ENCODE peak calls at places on chromosomes 4 and X, in seven cellular contexts. Z, N, P, B, I, S and T are unnamed samples.

GRCh38 chr4:7588002-7588401 is 153.3 kb upstream of the PSAPL1 start:
- DNase-seq in N (no peak), I (no peak), P (no peak), B (no peak), S (no peak), Z (peak), T (no peak)

GRCh38 chrX:38561951-38562719 is 793 bp downstream of the TSPAN7 start:
- DNase-seq in B (no peak), N (peak), Z (no peak), S (no peak), P (no peak), I (peak), T (no peak)

GRCh38 chrX:24646745-24647182 is 383 bp downstream of the PCYT1B start:
- DNase-seq in S (peak), P (no peak), I (no peak), N (no peak), Z (no peak), B (no peak), T (no peak)

GRCh38 chrX:152943826-152944225 is 46.0 kb downstream of the ZNF185 start:
- DNase-seq in S (no peak), Z (no peak), P (no peak), I (no peak), N (no peak), B (no peak), T (no peak)

GRCh38 chrX:81120270-81120935 is 81.3 kb downstream of the HMGN5 start:
- DNase-seq in S (no peak), N (no peak), I (no peak), Z (no peak), B (no peak), P (no peak), T (no peak)

GRCh38 chr4:136706942-136707341 is 825.4 kb downstream of the PCDH18 start:
- DNase-seq in B (no peak), P (no peak), I (no peak), Z (no peak), N (no peak), S (no peak), T (no peak)

GRCh38 chr4:38948551-38948950 is 80.9 kb downstream of the FAM114A1 start:
- DNase-seq in Z (peak), P (no peak), I (no peak), S (peak), B (no peak), N (no peak), T (peak)

GRCh38 chr4:5366009-5366386 is 314.7 kb downstream of the STK32B start:
- DNase-seq in Z (no peak), S (no peak), N (no peak), I (no peak), P (no peak), B (no peak), T (no peak)

GRCh38 chrX:6383911-6384310 is 151.0 kb downstream of the VCX3A start:
- DNase-seq in B (no peak), Z (no peak), I (no peak), N (no peak), S (no peak), P (no peak), T (no peak)

DNA sequence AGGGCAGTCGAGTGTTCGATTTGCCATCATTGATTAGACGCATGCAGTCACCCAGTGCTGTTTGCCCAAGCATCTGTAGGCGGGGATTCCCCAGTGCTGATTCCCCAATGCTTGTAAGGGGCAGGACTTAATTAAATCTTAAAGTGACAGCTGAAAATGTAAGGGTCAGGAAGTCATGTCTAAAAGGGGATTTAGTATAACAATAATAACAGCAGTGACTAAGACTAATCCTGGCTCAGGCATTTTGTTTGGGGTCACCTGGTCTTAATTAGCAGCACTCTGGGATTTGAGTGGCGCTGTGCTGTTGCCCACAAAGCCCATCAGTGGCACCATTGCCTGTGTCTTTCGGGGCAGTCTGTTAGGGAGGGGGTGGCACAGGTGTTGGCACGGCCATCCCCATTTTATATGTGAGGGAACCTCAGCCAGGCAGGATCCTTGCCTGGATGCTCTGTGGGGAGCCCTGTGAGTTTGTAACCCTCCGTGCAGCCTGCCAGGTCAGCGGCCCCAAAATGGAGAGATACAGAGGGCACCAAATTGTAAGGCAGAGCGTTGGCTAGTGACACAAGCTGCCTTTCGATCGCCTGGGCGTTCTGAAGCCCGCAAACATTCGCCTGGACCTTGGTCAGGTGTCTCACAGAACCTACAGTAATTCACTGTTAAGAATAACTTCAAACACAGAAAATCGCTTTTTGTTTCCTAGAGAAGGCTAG is 146.7 kb downstream of the TBL1X start:
- DNase-seq in S (no peak), B (no peak), Z (peak), I (no peak), P (no peak), N (no peak), T (no peak)
- H3K4me3 ChIP-seq in S (no peak), B (no peak), Z (no peak), I (no peak), P (no peak), N (no peak), T (no peak)

DNA sequence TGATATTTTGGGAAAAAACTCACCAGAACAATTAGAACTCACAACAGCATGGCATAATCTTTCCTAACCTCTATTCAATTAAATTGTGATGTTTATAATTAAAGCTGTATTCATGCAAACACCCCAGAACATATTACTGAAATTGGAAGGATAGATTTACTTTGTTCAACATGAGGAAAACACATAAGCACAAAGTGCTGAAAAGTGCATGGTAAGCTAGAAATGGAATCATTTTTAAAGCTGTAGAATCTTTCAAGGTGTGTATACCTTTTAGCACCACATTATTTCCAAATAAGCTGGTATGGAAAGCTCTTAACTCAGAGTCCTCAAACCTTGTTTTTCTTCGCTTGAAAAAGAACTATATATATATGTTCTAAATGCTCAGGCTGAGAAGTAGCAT is 90.8 kb upstream of the NAP1L5 start:
- DNase-seq in B (no peak), Z (no peak), P (no peak), N (no peak), I (no peak), S (no peak), T (no peak)
- TF ChIP-seq CTCF in B (no peak), Z (no peak), P (no peak), N (no peak), I (no peak), S (no peak), T (no peak)

GRCh38 chr4:156767911-156768415 is 203.6 kb downstream of the PDGFC start:
- DNase-seq in B (no peak), Z (no peak), S (no peak), N (no peak), I (no peak), P (no peak), T (no peak)

GRCh38 chr4:156774422-156774821 is 197.2 kb downstream of the PDGFC start:
- DNase-seq in I (peak), Z (peak), P (peak), N (no peak), B (no peak), S (peak), T (peak)

GRCh38 chr4:156766846-156767245 is 204.8 kb downstream of the PDGFC start:
- DNase-seq in S (no peak), N (no peak), B (no peak), I (no peak), P (no peak), Z (peak), T (no peak)

GRCh38 chr4:156773648-156774357 is 197.8 kb downstream of the PDGFC start:
- DNase-seq in Z (peak), I (no peak), N (no peak), S (peak), P (no peak), B (no peak), T (no peak)

GRCh38 chr4:156771171-156771837 is 200.3 kb downstream of the PDGFC start:
- DNase-seq in S (peak), Z (peak), I (no peak), N (no peak), P (no peak), B (peak), T (peak)
- H3K4me3 ChIP-seq in S (no peak), Z (no peak), I (peak), N (no peak), P (peak), B (no peak), T (no peak)

DNA sequence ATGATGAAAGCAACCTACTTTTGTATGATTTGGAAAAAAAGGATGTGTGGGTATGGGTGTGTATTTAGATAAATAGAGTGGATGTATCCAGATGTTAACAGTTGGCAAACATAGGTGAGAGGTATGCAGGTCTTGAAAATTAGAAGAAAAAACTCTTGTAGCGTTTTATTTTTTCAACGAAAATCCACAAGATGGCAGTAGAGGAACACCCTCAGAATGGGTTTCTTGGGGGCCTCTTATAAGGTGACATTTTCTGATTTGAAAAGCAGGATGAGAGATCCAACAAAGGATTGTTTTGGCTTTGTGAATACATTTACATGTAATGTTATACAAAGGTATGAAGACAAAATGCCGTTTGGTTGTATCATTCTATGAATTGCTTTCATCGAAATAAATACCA is 68.3 kb downstream of the FMR1NB start:
- DNase-seq in N (no peak), I (no peak), P (no peak), Z (peak), S (peak), B (no peak), T (no peak)
- TF ChIP-seq CTCF in N (peak), I (peak), P (no peak), Z (peak), S (peak), B (no peak), T (peak)

DNA sequence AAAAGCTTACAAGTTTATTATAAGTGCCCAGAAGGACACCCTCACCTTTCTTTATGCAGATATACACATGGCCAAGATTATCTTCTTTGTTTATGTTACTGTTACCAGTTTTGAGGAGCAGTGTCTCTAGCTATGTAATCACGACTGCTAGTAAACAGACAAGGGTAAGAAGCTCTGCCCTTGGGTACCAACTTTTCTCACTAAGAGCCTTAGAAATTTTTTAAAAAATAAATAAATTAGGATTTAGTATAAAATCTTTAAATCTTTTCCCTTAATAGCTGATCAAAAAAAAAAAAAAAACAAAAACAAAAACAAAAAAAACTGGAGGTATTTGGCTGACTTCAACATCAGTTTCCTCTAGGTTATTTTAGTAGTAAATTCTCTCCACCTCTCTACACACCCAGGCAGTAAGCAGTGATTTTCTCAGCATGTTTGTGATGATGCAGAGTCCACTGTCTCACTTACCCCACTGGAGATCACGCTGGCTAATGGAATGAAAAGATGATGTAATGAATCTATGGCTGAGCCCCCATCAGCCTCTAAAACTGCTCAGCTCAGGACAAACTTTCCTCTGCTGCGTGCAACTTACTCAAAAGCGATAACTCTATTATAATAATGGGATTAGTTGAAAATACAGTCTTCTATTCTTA is 125.9 kb downstream of the FRYL start:
- DNase-seq in S (peak), Z (peak), B (no peak), N (no peak), P (no peak), I (no peak), T (no peak)
- H3K4me3 ChIP-seq in S (peak), Z (peak), B (no peak), N (no peak), P (peak), I (peak), T (no peak)

GRCh38 chrX:110000854-110001701 is 1.8 kb upstream of the TMEM164 start:
- DNase-seq in Z (no peak), S (no peak), B (no peak), P (no peak), N (no peak), I (no peak), T (no peak)

GRCh38 chrX:110004210-110004609 is 1.3 kb downstream of the TMEM164 start:
- DNase-seq in I (peak), N (peak), Z (no peak), P (no peak), B (no peak), S (no peak), T (no peak)

GRCh38 chrX:110001702-110002299 is 1.1 kb upstream of the TMEM164 start:
- DNase-seq in N (no peak), B (no peak), Z (no peak), I (no peak), P (no peak), S (no peak), T (no peak)

GRCh38 chrX:110003167-110004156 is 548 bp downstream of the TMEM164 start:
- DNase-seq in I (peak), P (no peak), S (no peak), Z (no peak), N (peak), B (no peak), T (no peak)

GRCh38 chrX:110002300-110003166 is at the start of gene TMEM164:
- DNase-seq in P (peak), S (peak), B (peak), I (peak), Z (peak), N (peak), T (peak)
- TF ChIP-seq CTCF in P (no peak), S (no peak), B (no peak), I (no peak), Z (no peak), N (no peak), T (no peak)

GRCh38 chr4:1374706-1375045 is 27.7 kb downstream of the UVSSA start:
- DNase-seq in B (no peak), N (peak), I (peak), S (no peak), P (no peak), Z (no peak), T (no peak)
- H3K4me3 ChIP-seq in B (no peak), N (no peak), I (no peak), S (no peak), P (no peak), Z (no peak), T (no peak)

DNA sequence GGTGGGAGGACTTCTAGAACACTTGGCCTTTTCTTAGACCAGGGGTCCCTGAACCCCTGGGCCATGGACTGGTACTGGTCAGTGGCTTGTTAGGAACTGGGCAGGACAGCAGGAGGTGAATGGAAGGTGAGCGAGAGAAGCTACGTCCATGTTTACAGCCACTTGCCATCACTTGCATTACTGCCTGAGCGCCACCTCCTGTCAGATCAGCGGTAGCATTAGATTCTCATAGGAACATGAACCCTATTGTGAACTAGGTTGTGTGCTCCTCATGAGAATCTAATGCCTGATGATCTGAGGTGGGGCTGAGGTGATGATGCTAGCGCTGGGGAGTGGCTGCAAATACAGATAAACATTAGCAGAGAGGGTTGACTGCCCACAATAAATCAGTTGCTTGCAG is 100.9 kb upstream of the IGFBP7 start:
- DNase-seq in Z (no peak), N (no peak), B (no peak), P (no peak), S (no peak), I (no peak), T (no peak)
- TF ChIP-seq CTCF in Z (no peak), N (no peak), B (no peak), P (no peak), S (peak), I (no peak), T (no peak)